ENCODE peak calls at places on chromosomes 13 and 19, in nine cellular contexts. W is activated CD4-positive, CD25-positive, alpha-beta regulatory T cell; P is T-helper 1 cell; L is effector memory CD8-positive, alpha-beta T cell; T is stimulated activated CD4-positive, alpha-beta T cell treated with anti-CD3 and anti-CD28 coated beads, Interleukin-4, amount 100 ng/mL, for 1 hour; F is AG09309; Z is Karpas-422; I is cardiac fibroblast; N is HEK293T. M is an unnamed sample.

GRCh38 chr13:28128030-28128429 is 10.3 kb upstream of the PAN3 start:
- DNase-seq in T (no peak), W (no peak), P (no peak), Z (no peak), L (no peak), N (no peak), I (no peak), F (no peak), M (no peak)

GRCh38 chr13:44052843-44053607 is 173.3 kb downstream of the LACC1 start:
- DNase-seq in L (no peak), T (no peak), W (no peak), P (no peak), I (peak), N (no peak), Z (no peak), F (peak), M (no peak)

GRCh38 chr13:34372581-34372980 is 554.6 kb downstream of the RFC3 start:
- DNase-seq in T (no peak), L (no peak), F (no peak), W (no peak), I (no peak), N (no peak), P (no peak), Z (no peak), M (no peak)

GRCh38 chr13:110715395-110716234 is 2.1 kb downstream of the ING1 start:
- DNase-seq in P (peak), I (peak), L (peak), Z (peak), N (peak), W (peak), T (peak), F (peak), M (peak)

GRCh38 chr13:50129065-50129922 is 114.0 kb downstream of the KCNRG start:
- DNase-seq in T (no peak), F (no peak), L (no peak), P (no peak), I (peak), N (no peak), W (no peak), Z (peak), M (no peak)

GRCh38 chr13:30736921-30737320 is 1.6 kb downstream of the ALOX5AP start:
- DNase-seq in T (no peak), W (no peak), Z (peak), L (no peak), F (no peak), P (no peak), I (no peak), N (no peak), M (no peak)

GRCh38 chr19:34327851-34328250 is 37.1 kb upstream of the GPI start:
- DNase-seq in I (no peak), N (no peak), F (no peak), P (no peak), Z (no peak), L (no peak), W (no peak), T (no peak), M (no peak)

GRCh38 chr13:109738298-109738746 is 48.1 kb downstream of the IRS2 start:
- DNase-seq in F (no peak), Z (no peak), N (no peak), P (no peak), I (no peak), T (no peak), W (no peak), L (no peak), M (no peak)

M was measured in GM04504.